ENCODE peak calls at places on chromosomes 16 and 17, in six cellular contexts. M, Z, W, X, Y and O are unnamed samples.

GRCh38 chr16:29664133-29664912 is 1.3 kb downstream of the SPN start:
- DNase-seq in X (no peak), Y (no peak), M (no peak), Z (peak), W (no peak), O (peak)

GRCh38 chr17:2724783-2725164 is 13.2 kb upstream of the CLUH start:
- DNase-seq in W (no peak), Z (peak), Y (peak), M (no peak), X (no peak), O (peak)

GRCh38 chr17:37698132-37698615 is 46.7 kb downstream of the HNF1B start:
- DNase-seq in Y (no peak), W (no peak), Z (no peak), X (peak), M (no peak), O (no peak)

GRCh38 chr17:81831957-81832607 is 1.0 kb downstream of the MCRIP1 start:
- DNase-seq in M (no peak), Z (peak), X (no peak), W (no peak), Y (no peak), O (peak)

GRCh38 chr16:24850289-24850931 is 4.6 kb downstream of the SLC5A11 start:
- DNase-seq in W (no peak), Y (no peak), Z (no peak), M (no peak), X (no peak), O (no peak)

GRCh38 chr17:10061131-10061581 is 137.2 kb downstream of the GAS7 start:
- DNase-seq in W (no peak), Y (no peak), X (no peak), M (peak), Z (no peak), O (peak)

GRCh38 chr17:45729284-45729907 is 54.7 kb upstream of the CRHR1 start:
- DNase-seq in Y (no peak), W (no peak), X (no peak), M (no peak), Z (no peak), O (no peak)

GRCh38 chr16:73068546-73069401 is 20.8 kb upstream of the ZFHX3 start:
- DNase-seq in X (peak), Z (no peak), M (no peak), W (no peak), Y (no peak), O (peak)

GRCh38 chr16:29811896-29812665 is at the start of gene PRRT2:
- DNase-seq in Z (peak), M (peak), X (no peak), Y (no peak), W (no peak), O (no peak)

GRCh38 chr17:78674156-78674555 is 97.0 kb upstream of the DNAH17 start:
- DNase-seq in X (no peak), M (no peak), Z (no peak), Y (no peak), W (no peak), O (no peak)

GRCh38 chr16:19210175-19210924 is 42.3 kb downstream of the SYT17 start:
- DNase-seq in X (no peak), M (no peak), W (peak), Y (no peak), Z (no peak), O (no peak)

GRCh38 chr17:44396946-44397345 is 7.5 kb upstream of the ITGA2B start:
- DNase-seq in Z (no peak), W (no peak), Y (no peak), M (no peak), X (no peak), O (no peak)

GRCh38 chr16:85210423-85211169 is 98.3 kb upstream of the CIBAR2 start:
- DNase-seq in W (no peak), M (no peak), Y (no peak), Z (no peak), X (no peak), O (no peak)

GRCh38 chr16:4683255-4684029 is 9.9 kb upstream of the NUDT16L1 start:
- DNase-seq in M (no peak), W (no peak), X (no peak), Y (no peak), Z (no peak), O (no peak)

GRCh38 chr16:17359778-17360177 is 111.0 kb downstream of the XYLT1 start:
- DNase-seq in Y (no peak), M (peak), W (no peak), X (no peak), Z (no peak), O (peak)

GRCh38 chr16:58464047-58464915 is 35.7 kb upstream of the NDRG4 start:
- DNase-seq in Z (no peak), X (no peak), W (no peak), M (peak), Y (no peak), O (no peak)

GRCh38 chr17:50055055-50055425 is 870 bp upstream of the ITGA3 start:
- DNase-seq in X (no peak), Y (no peak), W (no peak), Z (no peak), M (no peak), O (no peak)

GRCh38 chr16:15672514-15673167 is 22.6 kb downstream of the NDE1 start:
- DNase-seq in M (no peak), X (peak), W (no peak), Y (no peak), Z (peak), O (peak)

GRCh38 chr16:82358601-82359221 is 188.7 kb upstream of the MPHOSPH6 start:
- DNase-seq in W (no peak), Z (no peak), Y (no peak), X (no peak), M (no peak), O (no peak)

GRCh38 chr16:27286446-27286845 is 17.9 kb upstream of the NSMCE1 start:
- DNase-seq in Y (no peak), X (peak), W (no peak), M (no peak), Z (no peak), O (no peak)

GRCh38 chr17:75561927-75562603 is 25.5 kb upstream of the MYO15B start:
- DNase-seq in X (no peak), W (no peak), Y (no peak), M (no peak), Z (no peak), O (no peak)

GRCh38 chr16:28986492-28986891 is 1.6 kb downstream of the LAT start:
- DNase-seq in Y (no peak), M (no peak), Z (no peak), X (no peak), W (no peak), O (no peak)

GRCh38 chr17:82299452-82299851 is 18.0 kb downstream of the CD7 start:
- DNase-seq in X (no peak), Y (no peak), M (no peak), Z (no peak), W (no peak), O (no peak)

GRCh38 chr17:39196820-39197331 is 593 bp downstream of the CACNB1 start:
- DNase-seq in Z (no peak), X (no peak), Y (no peak), W (no peak), M (peak), O (no peak)

GRCh38 chr16:57873218-57873617 is 70.9 kb upstream of the KIFC3 start:
- DNase-seq in W (no peak), Y (peak), Z (no peak), X (no peak), M (no peak), O (no peak)

GRCh38 chr16:4414187-4414909 is 2.0 kb downstream of the CORO7 start:
- DNase-seq in W (peak), M (no peak), X (no peak), Y (no peak), Z (no peak), O (no peak)

GRCh38 chr17:58402679-58403078 is 14.7 kb downstream of the RNF43 start:
- DNase-seq in X (no peak), W (no peak), Z (no peak), Y (no peak), M (no peak), O (no peak)

GRCh38 chr16:54477766-54478165 is 191.2 kb upstream of the IRX3 start:
- DNase-seq in M (peak), W (no peak), Y (no peak), Z (no peak), X (no peak), O (no peak)

GRCh38 chr17:71071837-71072236 is 902.5 kb downstream of the KCNJ2 start:
- DNase-seq in M (peak), Y (no peak), W (no peak), X (peak), Z (no peak), O (no peak)

GRCh38 chr17:18191071-18191667 is 7.5 kb downstream of the ALKBH5 start:
- DNase-seq in X (peak), Y (no peak), W (no peak), M (no peak), Z (no peak), O (no peak)

GRCh38 chr17:31657876-31658275 is 201.2 kb downstream of the COPRS start:
- DNase-seq in Y (no peak), Z (no peak), X (no peak), M (no peak), W (no peak), O (no peak)

GRCh38 chr17:31649302-31649701 is 209.7 kb downstream of the COPRS start:
- DNase-seq in M (no peak), Z (no peak), Y (no peak), W (no peak), X (no peak), O (no peak)

GRCh38 chr17:31650756-31651520 is 208.1 kb downstream of the COPRS start:
- DNase-seq in Z (no peak), M (no peak), X (no peak), Y (no peak), W (no peak), O (no peak)

GRCh38 chr17:31653710-31654109 is 205.3 kb downstream of the COPRS start:
- DNase-seq in W (no peak), M (no peak), X (no peak), Z (no peak), Y (no peak), O (no peak)

GRCh38 chr17:31654936-31655335 is 204.1 kb downstream of the COPRS start:
- DNase-seq in Y (no peak), M (no peak), Z (no peak), X (no peak), W (no peak), O (no peak)
- TF ChIP-seq GABPA in Y (no peak), M (no peak), Z (no peak), X (no peak), W (no peak), O (no peak)

GRCh38 chr17:67227488-67227887 is 17.5 kb downstream of the HELZ start:
- DNase-seq in Y (no peak), M (no peak), Z (no peak), X (no peak), W (no peak), O (no peak)
- TF ChIP-seq GABPA in Y (no peak), M (no peak), Z (no peak), X (no peak), W (no peak), O (no peak)

DNA sequence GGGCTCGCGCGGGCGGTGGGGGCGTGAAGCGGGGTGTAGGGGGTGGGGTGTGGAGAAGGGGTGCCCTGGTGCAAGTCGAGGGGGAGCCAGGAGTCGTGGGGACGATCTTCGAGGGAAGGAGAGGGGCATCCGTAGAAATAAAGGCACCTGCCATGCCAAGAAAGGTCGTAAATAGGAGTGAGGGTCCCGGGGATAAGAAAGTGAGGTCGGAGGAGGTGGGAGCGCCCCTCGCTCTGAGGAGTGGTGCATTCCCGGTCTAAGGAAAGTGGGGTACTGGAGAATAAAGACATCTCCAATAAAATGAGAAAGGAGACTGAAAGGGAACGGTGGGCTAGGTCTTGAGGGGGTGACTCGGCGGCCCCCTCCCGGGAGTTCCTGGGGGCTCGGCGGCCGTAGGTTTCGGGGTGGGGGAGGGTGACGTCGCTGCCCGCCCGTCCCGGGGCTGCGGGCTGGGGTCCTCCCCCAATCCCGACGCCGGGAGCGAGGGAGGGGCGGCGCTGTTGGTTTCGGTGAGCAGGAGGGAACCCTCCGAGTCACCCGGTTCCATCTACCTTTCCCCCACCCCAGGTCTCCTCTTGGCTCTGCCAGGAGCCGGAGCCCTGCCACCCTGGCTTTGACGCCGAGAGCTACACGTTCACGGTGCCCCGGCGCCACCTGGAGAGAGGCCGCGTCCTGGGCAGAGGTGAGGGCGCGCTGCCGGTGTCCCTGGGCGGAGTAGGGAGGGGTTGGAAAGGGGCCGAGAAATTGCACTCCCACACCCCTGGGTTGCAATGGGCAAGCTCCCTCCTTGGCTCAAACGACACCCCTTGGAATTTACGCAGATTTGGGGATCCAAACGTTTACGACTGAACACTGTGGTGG is 868 bp downstream of the CDH1 start:
- DNase-seq in Y (no peak), Z (no peak), X (no peak), W (no peak), M (peak), O (no peak)
- TF ChIP-seq GABPA in Y (no peak), Z (no peak), X (no peak), W (no peak), M (no peak), O (no peak)

GRCh38 chr17:31496601-31497000 is 105.1 kb downstream of the RAB11FIP4 start:
- DNase-seq in X (no peak), Y (no peak), Z (no peak), M (no peak), W (no peak), O (no peak)

GRCh38 chr17:31497431-31497830 is 106.0 kb downstream of the RAB11FIP4 start:
- DNase-seq in Z (no peak), M (no peak), W (no peak), Y (no peak), X (no peak), O (no peak)

GRCh38 chr17:31497994-31498826 is 106.7 kb downstream of the RAB11FIP4 start:
- DNase-seq in W (no peak), Z (peak), M (no peak), X (peak), Y (no peak), O (no peak)

GRCh38 chr17:31496097-31496496 is 104.6 kb downstream of the RAB11FIP4 start:
- DNase-seq in W (no peak), Z (no peak), M (no peak), X (no peak), Y (no peak), O (no peak)

GRCh38 chr17:31499771-31500554 is 108.5 kb downstream of the RAB11FIP4 start:
- DNase-seq in Z (peak), Y (no peak), X (peak), W (no peak), M (peak), O (no peak)
- TF ChIP-seq GABPA in Z (no peak), Y (no peak), X (no peak), W (no peak), M (no peak), O (no peak)

DNA sequence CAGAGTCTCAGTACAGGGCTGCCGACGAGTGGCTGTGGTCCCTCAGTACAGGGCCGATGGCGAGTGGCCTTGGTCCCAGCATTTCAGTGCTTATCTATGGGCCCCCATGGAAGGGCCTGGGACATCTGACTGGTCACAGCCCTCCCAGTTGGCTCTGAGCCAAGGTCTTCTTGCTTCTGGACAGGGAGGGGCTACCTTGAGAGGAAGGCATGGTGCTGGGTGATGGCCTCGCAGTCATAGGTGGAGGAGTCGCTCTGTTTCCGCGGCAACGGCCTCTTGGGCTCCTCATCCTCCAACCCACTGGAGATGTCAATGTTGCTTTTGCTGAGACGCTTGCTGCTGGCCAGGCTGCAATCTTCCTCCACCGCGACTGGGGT is 32.6 kb downstream of the PIMREG start:
- DNase-seq in W (no peak), M (no peak), X (no peak), Z (peak), Y (no peak), O (no peak)
- TF ChIP-seq GABPA in W (no peak), M (no peak), X (no peak), Z (no peak), Y (no peak), O (no peak)

GRCh38 chr16:68019167-68019680 is 3.5 kb upstream of the DPEP2NB start:
- DNase-seq in Z (no peak), W (no peak), X (no peak), Y (no peak), M (no peak), O (no peak)
- TF ChIP-seq GABPA in Z (no peak), W (no peak), X (no peak), Y (no peak), M (no peak), O (no peak)

DNA sequence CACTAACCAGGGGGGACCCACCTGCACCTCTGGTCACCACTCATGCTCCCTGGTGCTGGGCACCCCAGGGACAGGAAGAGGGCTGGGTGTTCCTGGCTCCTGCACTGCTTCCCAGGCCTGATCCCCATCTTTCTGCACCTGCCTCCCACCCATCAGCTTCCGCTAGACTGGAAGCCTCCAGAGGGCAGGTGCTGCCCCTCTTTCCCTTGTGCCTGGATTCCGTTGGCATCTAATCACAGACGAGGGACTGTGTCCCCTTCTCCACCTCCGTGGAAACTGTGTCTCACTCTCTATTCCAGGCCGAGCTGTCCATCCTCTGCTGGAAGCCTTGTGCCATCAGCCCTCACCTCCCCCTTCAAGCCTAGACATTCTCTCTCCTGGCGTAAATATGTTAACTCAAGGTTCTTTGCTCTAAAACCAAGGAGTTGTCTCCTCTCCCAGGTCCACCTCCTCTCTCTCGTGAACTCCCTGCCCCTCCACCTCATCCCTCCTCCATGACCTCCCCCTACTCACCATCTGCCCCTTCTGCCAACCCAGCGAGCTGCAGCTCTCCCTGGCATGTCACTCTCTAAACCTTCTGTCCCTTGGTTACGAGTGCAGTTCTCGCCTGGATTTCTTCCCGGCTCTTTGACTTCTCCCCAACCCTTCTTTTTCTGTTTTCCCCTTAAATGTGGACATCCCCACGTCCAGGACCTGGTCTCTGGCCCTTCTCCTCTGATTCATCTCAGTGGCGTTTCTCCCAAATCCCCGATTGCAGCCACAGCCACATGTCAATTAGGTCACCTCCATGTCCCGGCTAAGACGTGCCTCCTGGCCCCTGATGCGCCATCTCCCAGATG is 107.7 kb downstream of the SEC14L1 start:
- DNase-seq in Z (no peak), M (no peak), W (no peak), Y (no peak), X (no peak), O (no peak)
- TF ChIP-seq GABPA in Z (no peak), M (no peak), W (no peak), Y (no peak), X (no peak), O (no peak)

GRCh38 chr17:4948166-4948996 is at the start of gene PFN1:
- DNase-seq in W (peak), X (peak), M (peak), Z (peak), Y (no peak), O (peak)

GRCh38 chr17:4949321-4950074 is 1.2 kb upstream of the PFN1 start:
- DNase-seq in W (no peak), Z (peak), Y (no peak), X (peak), M (peak), O (peak)

GRCh38 chr17:4950075-4950756 is 703 bp upstream of the ENO3 start:
- DNase-seq in Z (peak), W (no peak), M (peak), Y (no peak), X (peak), O (peak)

GRCh38 chr17:4947411-4948165 is 742 bp downstream of the PFN1 start:
- DNase-seq in W (no peak), M (peak), Y (no peak), Z (peak), X (peak), O (no peak)

DNA sequence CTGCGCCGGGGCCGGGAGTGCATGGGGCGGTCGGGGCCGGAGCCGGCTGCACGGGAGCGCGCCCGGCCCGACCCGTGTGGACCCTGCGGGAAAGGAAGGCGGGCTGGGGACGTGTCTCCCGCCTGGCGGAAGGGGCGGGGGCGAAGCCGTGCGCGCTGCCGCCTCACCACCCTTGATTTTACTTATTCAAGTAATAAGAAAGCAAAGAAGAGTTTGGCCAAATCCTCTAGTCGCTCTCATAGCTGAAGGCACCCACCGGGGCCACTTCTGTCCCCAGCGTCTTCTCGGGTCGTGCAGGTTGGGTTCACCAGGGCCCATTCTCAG is 629 bp upstream of the PFN1 start:
- DNase-seq in M (peak), Z (peak), Y (no peak), W (no peak), X (peak), O (peak)
- TF ChIP-seq GABPA in M (peak), Z (no peak), Y (no peak), W (no peak), X (peak), O (no peak)

DNA sequence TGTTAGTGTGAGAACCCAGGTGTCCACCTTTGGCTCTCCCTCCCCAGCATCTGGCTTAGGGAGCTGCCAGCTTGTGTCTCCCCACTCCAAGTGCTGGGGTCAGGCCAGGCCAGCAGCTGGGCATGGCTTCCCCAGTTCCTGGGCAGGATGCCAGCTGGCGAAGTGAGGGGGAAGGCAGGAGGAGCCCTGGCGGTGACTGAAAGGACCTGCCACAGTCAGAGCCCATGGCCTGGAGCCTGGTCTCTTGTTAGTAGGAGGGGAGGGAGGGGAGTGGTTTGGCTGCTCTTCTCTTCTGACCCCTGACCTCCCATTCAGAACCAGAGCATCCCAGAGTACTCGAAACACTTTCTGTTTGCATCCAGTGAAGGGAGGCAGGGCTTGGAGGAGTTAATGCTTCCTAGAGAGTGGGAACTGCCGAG is 586 bp downstream of the CHD3 start:
- DNase-seq in Y (no peak), X (peak), Z (peak), M (peak), W (no peak), O (peak)
- TF ChIP-seq GABPA in Y (no peak), X (no peak), Z (no peak), M (no peak), W (no peak), O (no peak)